ENCODE peak calls at places on chromosomes 6 and 20, in seven cellular contexts. One of them, this sample, is unnamed.

GRCh38 chr6:134553941-134554340 is 236.0 kb upstream of the SGK1 start:
- DNase-seq in H54: no peak
- DNase-seq in astrocyte of the spinal cord: no peak
- DNase-seq in GM12865: no peak
- DNase-seq in GM12892: no peak
- DNase-seq in endothelial cell: no peak
- DNase-seq in AG08396: no peak
- DNase-seq in this sample: no peak

GRCh38 chr6:26216886-26217713 is 129.9 kb downstream of the HFE start:
- DNase-seq in H54: no peak
- DNase-seq in astrocyte of the spinal cord: peak
- DNase-seq in GM12865: peak
- DNase-seq in GM12892: no peak
- DNase-seq in endothelial cell: peak
- DNase-seq in AG08396: peak
- DNase-seq in this sample: peak

GRCh38 chr6:1686117-1687098 is 76.7 kb downstream of the FOXC1 start:
- DNase-seq in H54: peak
- DNase-seq in astrocyte of the spinal cord: peak
- DNase-seq in GM12865: no peak
- DNase-seq in GM12892: no peak
- DNase-seq in endothelial cell: no peak
- DNase-seq in AG08396: peak
- DNase-seq in this sample: no peak

GRCh38 chr6:139777202-139777970 is 402.9 kb upstream of the CITED2 start:
- DNase-seq in H54: no peak
- DNase-seq in astrocyte of the spinal cord: no peak
- DNase-seq in GM12865: no peak
- DNase-seq in GM12892: no peak
- DNase-seq in endothelial cell: no peak
- DNase-seq in AG08396: no peak
- DNase-seq in this sample: no peak

GRCh38 chr20:39897058-39897457 is 792.0 kb downstream of the MAFB start:
- DNase-seq in H54: no peak
- DNase-seq in astrocyte of the spinal cord: peak
- DNase-seq in GM12865: no peak
- DNase-seq in GM12892: no peak
- DNase-seq in endothelial cell: no peak
- DNase-seq in AG08396: peak
- DNase-seq in this sample: no peak

GRCh38 chr20:5316188-5317158 is at the start of gene PROKR2:
- DNase-seq in H54: no peak
- DNase-seq in astrocyte of the spinal cord: no peak
- DNase-seq in GM12865: no peak
- DNase-seq in GM12892: no peak
- DNase-seq in endothelial cell: peak
- DNase-seq in AG08396: no peak
- DNase-seq in this sample: peak

GRCh38 chr6:35089935-35090505 is 51.1 kb downstream of the TCP11 start:
- DNase-seq in H54: peak
- DNase-seq in astrocyte of the spinal cord: peak
- DNase-seq in GM12865: no peak
- DNase-seq in GM12892: no peak
- DNase-seq in endothelial cell: no peak
- DNase-seq in AG08396: peak
- DNase-seq in this sample: no peak

GRCh38 chr20:57653910-57654309 is 33.7 kb upstream of the ZBP1 start:
- DNase-seq in H54: no peak
- DNase-seq in astrocyte of the spinal cord: no peak
- DNase-seq in GM12865: no peak
- DNase-seq in GM12892: peak
- DNase-seq in endothelial cell: peak
- DNase-seq in AG08396: peak
- DNase-seq in this sample: no peak

GRCh38 chr20:62722627-62723026 is 14.0 kb downstream of the NTSR1 start:
- DNase-seq in H54: no peak
- DNase-seq in astrocyte of the spinal cord: no peak
- DNase-seq in GM12865: no peak
- DNase-seq in GM12892: no peak
- DNase-seq in endothelial cell: no peak
- DNase-seq in AG08396: no peak
- DNase-seq in this sample: no peak

GRCh38 chr6:40936810-40937209 is 102.2 kb downstream of the UNC5CL start:
- DNase-seq in H54: peak
- DNase-seq in astrocyte of the spinal cord: peak
- DNase-seq in GM12865: no peak
- DNase-seq in GM12892: no peak
- DNase-seq in endothelial cell: no peak
- DNase-seq in AG08396: peak
- DNase-seq in this sample: no peak

GRCh38 chr20:58650181-58650775 is 805 bp upstream of the STX16 start:
- DNase-seq in H54: no peak
- DNase-seq in astrocyte of the spinal cord: no peak
- DNase-seq in GM12865: peak
- DNase-seq in GM12892: peak
- DNase-seq in endothelial cell: peak
- DNase-seq in AG08396: peak
- DNase-seq in this sample: peak

GRCh38 chr6:6659600-6660327 is 71.2 kb downstream of the LY86 start:
- DNase-seq in H54: no peak
- DNase-seq in astrocyte of the spinal cord: no peak
- DNase-seq in GM12865: peak
- DNase-seq in GM12892: no peak
- DNase-seq in endothelial cell: no peak
- DNase-seq in AG08396: no peak
- DNase-seq in this sample: no peak

GRCh38 chr6:3045369-3045768 is 22.9 kb upstream of the RIPK1 start:
- DNase-seq in H54: no peak
- DNase-seq in astrocyte of the spinal cord: no peak
- DNase-seq in GM12865: no peak
- DNase-seq in GM12892: no peak
- DNase-seq in endothelial cell: no peak
- DNase-seq in AG08396: no peak
- DNase-seq in this sample: no peak

GRCh38 chr6:131519670-131520436 is 53.2 kb upstream of the ARG1 start:
- DNase-seq in H54: peak
- DNase-seq in astrocyte of the spinal cord: peak
- DNase-seq in GM12865: peak
- DNase-seq in GM12892: no peak
- DNase-seq in endothelial cell: peak
- DNase-seq in AG08396: peak
- DNase-seq in this sample: peak

GRCh38 chr20:35490736-35491181 is 35.4 kb downstream of the CEP250 start:
- DNase-seq in H54: no peak
- DNase-seq in astrocyte of the spinal cord: no peak
- DNase-seq in GM12865: peak
- DNase-seq in GM12892: peak
- DNase-seq in endothelial cell: no peak
- DNase-seq in AG08396: no peak
- DNase-seq in this sample: no peak

This sample was measured in endodermal cell.